ENCODE peak calls at places on chromosomes 2 and 18, in eight cellular contexts. F is upper lobe of right lung, O is thyroid gland, L is GM06990, G is GM23338, D is left lung, J is HL-60, X is endothelial cell of umbilical vein. A is an unnamed sample.

GRCh38 chr18:48304906-48305693 is 104.1 kb downstream of the ZBTB7C start:
- DNase-seq in D (no peak), G (no peak), X (no peak), O (no peak), J (no peak), F (no peak), L (no peak), A (no peak)

GRCh38 chr2:290090-290722 is 2.3 kb upstream of the ALKAL2 start:
- DNase-seq in X (peak; percentile 67), D (peak; percentile 74), L (peak; percentile 54), J (no peak), O (peak; percentile 77), F (peak; percentile 91), G (peak; percentile 80), A (peak; percentile 85)

GRCh38 chr2:191190439-191190838 is 39.6 kb upstream of the STAT4 start:
- DNase-seq in X (no peak), J (no peak), L (no peak), F (no peak), G (no peak), D (no peak), O (no peak), A (no peak)

GRCh38 chr2:235005603-235006259 is 53.9 kb downstream of the SH3BP4 start:
- DNase-seq in D (no peak), J (no peak), O (peak; percentile 28), F (no peak), G (peak; percentile 83), X (peak; percentile 75), L (no peak), A (peak; percentile 56)

GRCh38 chr18:79962835-79963657 is 1.4 kb upstream of the HSBP1L1 start:
- DNase-seq in O (no peak), J (no peak), F (no peak), X (no peak), D (no peak), G (no peak), L (peak; percentile 65), A (no peak)

GRCh38 chr2:165067958-165068612 is 112.8 kb upstream of the SLC38A11 start:
- DNase-seq in O (peak; percentile 11), X (peak; percentile 2), D (peak; percentile 70), F (no peak), L (no peak), G (peak; percentile 96), J (no peak), A (no peak)

GRCh38 chr2:149657393-149657792 is 69.8 kb upstream of the MMADHC start:
- DNase-seq in G (no peak), J (no peak), F (no peak), O (no peak), D (no peak), X (no peak), L (no peak), A (no peak)

GRCh38 chr2:28661589-28662001 is 90.0 kb upstream of the PPP1CB start:
- DNase-seq in L (no peak), X (peak; percentile 90), F (no peak), G (no peak), O (peak; percentile 87), J (no peak), D (peak; percentile 56), A (peak; percentile 76)

GRCh38 chr2:16653083-16653375 is 12.6 kb downstream of the CYRIA start:
- DNase-seq in G (no peak), F (no peak), O (peak; percentile 56), X (no peak), J (no peak), L (no peak), D (no peak), A (peak; percentile 66)

GRCh38 chr2:173288561-173288960 is 66.1 kb upstream of the CDCA7 start:
- DNase-seq in D (no peak), X (no peak), O (no peak), F (no peak), L (no peak), J (no peak), G (no peak), A (no peak)

GRCh38 chr2:169351725-169352124 is 10.6 kb downstream of the LRP2 start:
- DNase-seq in O (no peak), J (no peak), L (no peak), F (no peak), G (no peak), D (no peak), X (no peak), A (no peak)

GRCh38 chr18:7941533-7941932 is 374.4 kb downstream of the PTPRM start:
- DNase-seq in G (no peak), X (peak; percentile 35), L (no peak), J (no peak), F (peak; percentile 71), D (peak; percentile 61), O (peak; percentile 93), A (no peak)

GRCh38 chr18:8326763-8327394 is 282.4 kb upstream of the RAB12 start:
- DNase-seq in D (no peak), G (no peak), X (no peak), O (no peak), F (no peak), J (no peak), L (no peak), A (no peak)

GRCh38 chr18:10563886-10564285 is 38.1 kb downstream of the NAPG start:
- DNase-seq in L (no peak), F (no peak), D (no peak), G (no peak), J (no peak), O (peak; percentile 97), X (no peak), A (no peak)

GRCh38 chr2:55428258-55428657 is 8.6 kb upstream of the CCDC88A start:
- DNase-seq in J (no peak), O (no peak), G (no peak), F (no peak), D (no peak), X (no peak), L (no peak), A (no peak)

GRCh38 chr2:41894563-41895333 is 153.1 kb upstream of the PKDCC start:
- DNase-seq in D (no peak), G (no peak), F (no peak), L (no peak), X (no peak), O (no peak), J (no peak), A (no peak)

GRCh38 chr18:23689031-23689615 is at the start of gene LAMA3:
- DNase-seq in F (peak; percentile 92), O (peak; percentile 59), L (peak; percentile 47), G (peak; percentile 59), X (peak; percentile 53), J (peak; percentile 29), D (peak; percentile 60), A (peak; percentile 68)

GRCh38 chr18:74351354-74351753 is 35.7 kb downstream of the C18orf63 start:
- DNase-seq in D (no peak), J (peak; percentile 28), G (no peak), F (no peak), O (no peak), X (peak; percentile 16), L (no peak), A (no peak)

GRCh38 chr2:179790235-179790895 is 71.0 kb downstream of the ZNF385B start:
- DNase-seq in O (no peak), L (no peak), F (no peak), G (no peak), J (no peak), D (no peak), X (no peak), A (no peak)

GRCh38 chr18:61845212-61845611 is 47.6 kb downstream of the RNF152 start:
- DNase-seq in F (no peak), J (no peak), L (no peak), D (no peak), X (no peak), O (no peak), G (no peak), A (no peak)

GRCh38 chr2:96866586-96866985 is 3.3 kb downstream of the SEMA4C start:
- DNase-seq in J (no peak), X (peak; percentile 45), G (no peak), L (no peak), D (no peak), F (no peak), O (no peak), A (no peak)

GRCh38 chr2:219437690-219438089 is 3.0 kb downstream of the SPEG start:
- DNase-seq in F (peak; percentile 27), L (no peak), G (no peak), J (no peak), O (no peak), X (no peak), D (no peak), A (peak; percentile 11)

GRCh38 chr2:219438453-219438852 is 3.8 kb downstream of the SPEG start:
- DNase-seq in D (no peak), F (peak; percentile 16), X (no peak), O (no peak), G (no peak), J (no peak), L (no peak), A (no peak)

GRCh38 chr2:219440388-219441256 is 6.0 kb downstream of the SPEG start:
- DNase-seq in F (no peak), O (no peak), J (no peak), L (no peak), X (no peak), G (no peak), D (no peak), A (peak; percentile 15)

GRCh38 chr2:219441451-219442205 is 7.0 kb downstream of the SPEG start:
- DNase-seq in D (peak; percentile 47), J (no peak), X (no peak), F (no peak), G (peak; percentile 72), L (no peak), O (peak; percentile 48), A (peak; percentile 82)

DNA sequence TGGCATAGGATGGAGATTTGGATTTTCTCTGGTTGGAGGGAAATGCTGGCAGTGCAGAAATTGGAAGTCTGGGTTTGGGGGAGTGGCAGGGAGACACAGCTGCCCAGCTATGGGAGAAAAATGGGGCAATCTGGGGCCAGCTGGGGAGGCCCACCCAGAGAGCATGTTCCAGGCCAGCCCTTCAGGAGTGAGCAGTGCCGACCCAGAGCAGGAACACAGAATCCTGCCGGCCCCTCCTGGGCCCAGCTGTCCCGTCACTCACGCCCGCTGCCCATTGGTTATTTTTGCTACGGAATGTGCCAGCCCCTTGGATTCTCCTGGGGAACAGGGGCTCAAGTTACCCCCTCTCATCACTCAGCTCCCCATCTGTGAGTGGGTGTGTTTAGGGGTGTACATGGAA is 4.9 kb downstream of the SPEG start:
- DNase-seq in O (no peak), J (no peak), G (no peak), D (no peak), F (no peak), X (no peak), L (no peak), A (peak; percentile 19)
- H3K27me3 ChIP-seq in O (peaks cover 18% of the 10 kb centered on the region), J (peaks cover 54% of the 10 kb centered on the region), G (peaks cover 74% of the 10 kb centered on the region), D (peaks cover 92% of the 10 kb centered on the region), F (peaks cover 45% of the 10 kb centered on the region), X (peaks cover 33% of the 10 kb centered on the region), L (peaks cover 7% of the 10 kb centered on the region), A (no peaks in the 10 kb centered on the region)

GRCh38 chr2:95021847-95022246 is 3.7 kb upstream of the MAL start:
- DNase-seq in G (no peak), X (no peak), F (no peak), D (no peak), L (no peak), O (peak; percentile 34), J (no peak), A (no peak)
- H3K27me3 ChIP-seq in G (peaks cover 50% of the 10 kb centered on the region), X (peaks cover 32% of the 10 kb centered on the region), F (peaks cover 29% of the 10 kb centered on the region), D (peaks cover 54% of the 10 kb centered on the region), L (no peaks in the 10 kb centered on the region), O (no peaks in the 10 kb centered on the region), J (peaks cover 27% of the 10 kb centered on the region), A (peaks cover 8% of the 10 kb centered on the region)

GRCh38 chr2:26567534-26567933 is 73.6 kb downstream of the CIB4 start:
- DNase-seq in O (no peak), X (no peak), F (peak; percentile 22), D (peak; percentile 8), L (no peak), J (no peak), G (no peak), A (no peak)
- H3K27me3 ChIP-seq in O (no peaks in the 10 kb centered on the region), X (peaks cover 26% of the 10 kb centered on the region), F (peaks cover 38% of the 10 kb centered on the region), D (peaks cover 83% of the 10 kb centered on the region), L (peaks cover 5% of the 10 kb centered on the region), J (peaks cover 23% of the 10 kb centered on the region), G (peaks cover 12% of the 10 kb centered on the region), A (peaks cover 5% of the 10 kb centered on the region)

GRCh38 chr2:177138823-177139222 is 73.8 kb upstream of the HNRNPA3 start:
- DNase-seq in L (no peak), F (no peak), D (no peak), X (no peak), O (no peak), J (no peak), G (no peak), A (no peak)
- H3K27me3 ChIP-seq in L (no peaks in the 10 kb centered on the region), F (no peaks in the 10 kb centered on the region), D (peaks cover 8% of the 10 kb centered on the region), X (no peaks in the 10 kb centered on the region), O (no peaks in the 10 kb centered on the region), J (peaks cover 6% of the 10 kb centered on the region), G (no peaks in the 10 kb centered on the region), A (no peaks in the 10 kb centered on the region)